ENCODE peak calls at places on chromosomes 13 and 19, in four cellular contexts. H is ascending aorta, Q is pancreas, V is adrenal gland. Z is an unnamed sample.

GRCh38 chr13:109816112-109816978 is 30.0 kb upstream of the IRS2 start:
- DNase-seq in Q (no peak), V (no peak), H (no peak), Z (no peak)

GRCh38 chr13:44906758-44907157 is 82.5 kb downstream of the NUFIP1 start:
- DNase-seq in Q (no peak), H (no peak), V (peak; percentile 69), Z (no peak)

GRCh38 chr13:105202384-105202783 is 1333.1 kb downstream of the EFNB2 start:
- DNase-seq in H (no peak), Q (no peak), V (no peak), Z (peak; percentile 33)

GRCh38 chr19:58519087-58519354 is 589 bp downstream of the ZBTB45 start:
- DNase-seq in V (peak; percentile 73), H (no peak), Q (peak; percentile 76), Z (peak; percentile 77)

GRCh38 chr19:36604656-36605100 is 435 bp upstream of the ZNF382 start:
- DNase-seq in V (peak; percentile 94), H (peak; percentile 51), Q (peak; percentile 74), Z (peak; percentile 53)

GRCh38 chr19:50794778-50795664 is 4.8 kb downstream of the ACP4 start:
- DNase-seq in H (no peak), V (no peak), Q (peak; percentile 78), Z (peak; percentile 44)

GRCh38 chr19:47572635-47573034 is 313 bp downstream of the ZNF541 start:
- DNase-seq in V (no peak), Q (peak; percentile 41), H (no peak), Z (no peak)

GRCh38 chr19:49889687-49890348 is 6.9 kb downstream of the IL4I1 start:
- DNase-seq in H (no peak), Q (peak; percentile 68), V (peak; percentile 78), Z (no peak)

GRCh38 chr13:52162279-52163101 is 3.1 kb upstream of the NEK3 start:
- DNase-seq in H (no peak), Q (no peak), V (no peak), Z (peak; percentile 71)

GRCh38 chr19:16801599-16801998 is 27.6 kb upstream of the SIN3B start:
- DNase-seq in Q (no peak), V (peak; percentile 54), H (no peak), Z (no peak)

GRCh38 chr13:80473695-80474094 is 132.8 kb upstream of the SPRY2 start:
- DNase-seq in V (no peak), Q (no peak), H (no peak), Z (no peak)

GRCh38 chr13:30982506-30982905 is 50.0 kb downstream of the TEX26 start:
- DNase-seq in Q (no peak), H (no peak), V (no peak), Z (no peak)

GRCh38 chr13:39148513-39148961 is 110.3 kb downstream of the NHLRC3 start:
- DNase-seq in Q (no peak), H (no peak), V (no peak), Z (peak; percentile 53)

GRCh38 chr13:77868717-77869116 is 49.9 kb downstream of the EDNRB start:
- DNase-seq in Q (no peak), V (no peak), H (no peak), Z (no peak)

GRCh38 chr19:51664997-51665396 is 18.4 kb upstream of the SIGLEC14 start:
- DNase-seq in H (no peak), Q (no peak), V (no peak), Z (no peak)

DNA sequence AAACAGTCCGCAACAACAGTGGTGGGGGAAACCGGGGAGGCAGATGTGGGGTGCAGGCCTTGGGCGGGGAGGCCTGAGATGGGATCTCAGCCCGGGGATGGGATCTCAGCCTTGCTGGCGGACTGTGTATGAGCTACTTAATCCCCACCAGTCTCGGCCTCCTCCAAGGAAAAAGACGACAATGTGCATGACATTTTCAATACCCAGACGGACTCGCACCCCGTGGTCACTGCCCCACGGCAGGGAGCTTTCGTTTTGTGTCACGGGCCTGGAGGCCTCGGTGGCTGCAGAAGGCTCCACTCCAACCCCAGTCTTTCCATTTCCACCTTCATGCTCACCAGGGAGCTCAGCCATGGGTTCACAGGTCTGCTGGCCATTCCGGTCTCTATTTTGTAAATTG is 25.5 kb downstream of the GRTP1 start:
- DNase-seq in Q (no peak), V (no peak), H (no peak), Z (no peak)
- H3K4me1 ChIP-seq in Q (no peaks in the 10 kb centered on the region), V (no peaks in the 10 kb centered on the region), H (no peaks in the 10 kb centered on the region), Z (peaks cover 2% of the 10 kb centered on the region)

GRCh38 chr19:18741566-18742121 is 49.5 kb downstream of the COMP start:
- DNase-seq in H (no peak), V (no peak), Q (peak; percentile 95), Z (no peak)
- H3K4me1 ChIP-seq in H (no peaks in the 10 kb centered on the region), V (no peaks in the 10 kb centered on the region), Q (peaks cover 44% of the 10 kb centered on the region), Z (peaks cover 36% of the 10 kb centered on the region)

GRCh38 chr19:2540251-2540645 is 64.3 kb downstream of the GADD45B start:
- DNase-seq in H (no peak), V (no peak), Q (no peak), Z (no peak)

GRCh38 chr19:2537544-2537943 is 61.6 kb downstream of the GADD45B start:
- DNase-seq in V (no peak), H (no peak), Q (peak; percentile 9), Z (no peak)

GRCh38 chr19:2536461-2536860 is 60.5 kb downstream of the GADD45B start:
- DNase-seq in Q (peak; percentile 27), H (no peak), V (no peak), Z (no peak)

GRCh38 chr19:2540646-2541454 is 64.9 kb downstream of the GADD45B start:
- DNase-seq in Q (peak; percentile 92), V (peak; percentile 79), H (no peak), Z (peak; percentile 88)

GRCh38 chr19:2538096-2538757 is 62.3 kb downstream of the GADD45B start:
- DNase-seq in V (no peak), H (no peak), Q (peak; percentile 2), Z (no peak)
- H3K4me1 ChIP-seq in V (peaks cover 16% of the 10 kb centered on the region), H (peaks cover 32% of the 10 kb centered on the region), Q (peaks cover 25% of the 10 kb centered on the region), Z (peaks cover 21% of the 10 kb centered on the region)

DNA sequence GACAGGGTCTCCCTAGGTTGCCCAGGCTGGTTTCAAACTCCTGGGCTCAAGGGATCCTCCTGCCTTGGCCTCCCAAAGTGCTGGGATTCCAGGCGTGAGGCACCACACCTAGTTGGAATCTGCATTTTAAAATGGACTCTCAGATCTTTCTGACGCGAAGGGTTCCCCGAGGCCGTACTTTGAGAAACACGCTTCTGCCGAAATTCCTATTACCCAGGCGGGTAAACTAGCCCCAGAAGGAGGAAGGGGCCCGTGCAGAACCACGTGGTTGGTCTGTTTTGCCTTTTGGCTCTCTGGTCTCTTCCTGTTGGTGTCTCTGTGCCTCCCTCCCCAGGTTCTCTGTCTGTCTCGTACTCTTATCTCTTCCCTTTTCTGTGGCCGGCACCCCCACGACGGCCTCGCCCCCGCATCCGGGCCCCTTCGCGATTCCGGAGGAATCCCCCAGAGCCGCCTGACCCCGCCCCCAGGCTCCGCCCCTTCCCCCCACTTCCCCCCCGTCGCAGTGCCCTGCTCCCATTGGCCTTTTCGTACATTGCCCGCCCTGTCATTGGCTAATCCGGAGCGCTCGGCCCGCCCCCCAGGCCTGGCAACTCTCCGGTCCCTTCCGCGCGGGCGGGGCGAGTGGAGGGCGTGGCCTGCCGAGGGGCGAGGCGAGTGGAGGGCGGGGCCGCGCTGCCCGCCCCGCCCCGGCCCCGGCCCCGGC is at the start of gene TNFAIP8L1:
- DNase-seq in Q (peak; percentile 98), V (peak; percentile 96), H (peak; percentile 89), Z (peak; percentile 97)
- H3K4me1 ChIP-seq in Q (peaks cover 6% of the 10 kb centered on the region), V (peaks cover 10% of the 10 kb centered on the region), H (peaks cover 12% of the 10 kb centered on the region), Z (peaks cover 11% of the 10 kb centered on the region)

DNA sequence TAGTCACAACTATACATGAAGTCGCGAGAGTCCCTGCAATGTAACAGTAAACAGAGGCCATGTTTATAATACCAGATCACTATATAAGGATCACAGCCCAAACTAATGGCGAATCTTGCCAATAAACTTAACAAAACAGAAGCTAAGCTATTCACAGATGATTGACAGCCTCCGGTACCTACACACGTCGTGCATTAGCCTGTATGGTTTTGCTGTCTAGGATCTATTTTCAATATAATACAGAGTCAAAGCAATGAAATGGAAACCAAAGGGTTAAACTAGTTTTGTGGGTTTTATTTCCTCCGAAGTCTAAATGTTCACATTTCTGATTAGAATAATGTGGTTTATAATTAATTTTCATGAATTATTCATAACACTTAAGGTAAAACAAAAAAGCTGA is 10.1 kb downstream of the ANKRD10 start:
- DNase-seq in V (no peak), H (no peak), Q (no peak), Z (no peak)
- H3K4me1 ChIP-seq in V (peaks cover under 1% of the 10 kb centered on the region), H (peaks cover 15% of the 10 kb centered on the region), Q (peaks cover 26% of the 10 kb centered on the region), Z (peaks cover 2% of the 10 kb centered on the region)

DNA sequence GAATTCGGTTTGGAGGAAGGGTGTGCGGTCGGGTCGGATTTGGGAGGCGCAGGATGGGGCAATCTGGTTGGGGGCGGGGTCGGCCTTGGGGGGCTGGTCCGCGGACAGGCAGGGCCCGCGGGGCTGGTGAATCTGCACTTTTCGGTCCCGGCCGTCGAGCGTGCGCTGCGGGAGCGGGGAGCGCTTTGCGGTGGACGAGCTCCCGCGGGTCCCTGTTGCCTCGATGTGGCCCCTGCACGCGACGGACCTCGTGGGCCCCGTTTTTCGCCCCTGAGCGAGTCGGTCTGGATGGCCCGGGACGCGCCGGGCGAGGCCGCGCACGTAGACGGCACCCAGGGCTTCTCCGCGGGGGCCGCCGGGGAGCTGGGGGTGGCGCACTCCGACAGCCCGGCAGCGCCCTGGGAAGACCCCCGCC is 11.8 kb downstream of the PEAK3 start:
- DNase-seq in V (peak; percentile 83), H (no peak), Q (peak; percentile 88), Z (no peak)
- H3K4me1 ChIP-seq in V (peaks cover 26% of the 10 kb centered on the region), H (peaks cover 45% of the 10 kb centered on the region), Q (peaks cover 27% of the 10 kb centered on the region), Z (peaks cover 12% of the 10 kb centered on the region)

GRCh38 chr19:44757735-44758505 is 9.4 kb downstream of the BCL3 start:
- DNase-seq in Q (peak; percentile 89), V (peak; percentile 67), H (no peak), Z (no peak)

GRCh38 chr19:44756089-44756562 is 7.6 kb downstream of the BCL3 start:
- DNase-seq in H (no peak), V (no peak), Q (peak; percentile 83), Z (no peak)

GRCh38 chr19:44757057-44757734 is 8.7 kb downstream of the BCL3 start:
- DNase-seq in Q (peak; percentile 84), V (peak; percentile 45), H (no peak), Z (no peak)

GRCh38 chr19:44759083-44759804 is 10.7 kb downstream of the BCL3 start:
- DNase-seq in Q (no peak), V (no peak), H (no peak), Z (no peak)

DNA sequence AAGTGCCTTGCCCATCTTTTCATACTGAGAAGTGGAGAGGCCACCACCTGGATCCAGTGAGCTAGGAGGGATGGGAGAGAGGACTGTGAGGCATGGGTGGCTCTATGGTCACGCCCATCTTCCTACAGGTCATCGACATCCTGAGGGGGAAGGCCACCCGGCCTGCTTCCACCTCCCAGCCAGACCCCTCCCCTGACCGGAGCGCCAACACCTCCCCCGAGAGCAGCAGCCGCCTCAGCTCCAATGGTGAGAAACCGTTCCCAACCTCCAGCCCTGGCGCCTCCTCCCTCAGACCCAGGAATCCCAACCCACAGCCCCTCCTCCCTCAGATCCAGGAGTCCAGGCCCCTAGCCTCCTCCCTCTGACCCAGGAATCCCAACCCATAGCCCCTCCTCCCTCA is 10.1 kb downstream of the BCL3 start:
- DNase-seq in V (peak; percentile 36), Q (peak; percentile 82), H (no peak), Z (no peak)
- H3K4me1 ChIP-seq in V (peaks cover 30% of the 10 kb centered on the region), Q (peaks cover 16% of the 10 kb centered on the region), H (peaks cover 44% of the 10 kb centered on the region), Z (peaks cover 29% of the 10 kb centered on the region)

GRCh38 chr13:73103238-73103637 is 44.4 kb downstream of the KLF5 start:
- DNase-seq in Q (no peak), H (no peak), V (no peak), Z (no peak)

GRCh38 chr13:73106513-73107214 is 47.9 kb downstream of the KLF5 start:
- DNase-seq in V (no peak), Q (no peak), H (no peak), Z (no peak)

GRCh38 chr13:73107459-73107858 is 48.7 kb downstream of the KLF5 start:
- DNase-seq in V (no peak), Q (no peak), H (no peak), Z (no peak)

GRCh38 chr13:73096173-73097117 is 37.6 kb downstream of the KLF5 start:
- DNase-seq in V (no peak), Q (no peak), H (no peak), Z (peak; percentile 45)

GRCh38 chr13:73101608-73102007 is 42.8 kb downstream of the KLF5 start:
- DNase-seq in Q (no peak), H (no peak), V (no peak), Z (no peak)
- H3K4me1 ChIP-seq in Q (peaks cover 5% of the 10 kb centered on the region), H (no peaks in the 10 kb centered on the region), V (no peaks in the 10 kb centered on the region), Z (peaks cover 1% of the 10 kb centered on the region)